ENCODE peak calls at places on chromosomes 6 and 20, in four cellular contexts. G, Y, B and A are unnamed samples.
A peak's percentile ranks its signal among the peaks of the same experiment; 100 is the strongest.

GRCh38 chr6:11273406-11274065 is 41.1 kb upstream of the NEDD9 start:
- DNase-seq in G (no peak), Y (no peak), B (no peak), A (no peak)

GRCh38 chr6:15921243-15921642 is 207.6 kb upstream of the MYLIP start:
- DNase-seq in G (no peak), Y (no peak), B (no peak), A (no peak)

GRCh38 chr6:19325335-19325789 is 511.8 kb upstream of the ID4 start:
- DNase-seq in G (no peak), Y (no peak), B (no peak), A (no peak)

GRCh38 chr20:50689864-50690263 is 1.5 kb downstream of the RIPOR3 start:
- DNase-seq in G (no peak), Y (no peak), B (no peak), A (no peak)

GRCh38 chr6:19995575-19996257 is 158.5 kb downstream of the ID4 start:
- DNase-seq in G (no peak), Y (no peak), B (no peak), A (no peak)

GRCh38 chr6:148973809-148974208 is 227.0 kb downstream of the UST start:
- DNase-seq in G (no peak), Y (no peak), B (no peak), A (no peak)

GRCh38 chr20:25336561-25337422 is 53.8 kb downstream of the ABHD12 start:
- DNase-seq in G (no peak), Y (no peak), B (no peak), A (no peak)

GRCh38 chr6:36559394-36559793 is 12.1 kb upstream of the STK38 start:
- DNase-seq in G (peak; percentile 29), Y (no peak), B (no peak), A (no peak)

GRCh38 chr6:130968486-130968885 is 94.6 kb downstream of the EPB41L2 start:
- DNase-seq in G (no peak), Y (no peak), B (no peak), A (no peak)

GRCh38 chr6:38415231-38416005 is 224.3 kb downstream of the BTBD9 start:
- DNase-seq in G (no peak), Y (no peak), B (no peak), A (no peak)

GRCh38 chr6:47715782-47716181 is 17.4 kb downstream of the ADGRF4 start:
- DNase-seq in G (no peak), Y (no peak), B (peak; percentile 12), A (no peak)

GRCh38 chr6:42217165-42217522 is 517 bp downstream of the MRPS10 start:
- DNase-seq in G (no peak), Y (no peak), B (no peak), A (no peak)

GRCh38 chr6:190596-191395 is 101.5 kb upstream of the DUSP22 start:
- DNase-seq in G (no peak), Y (no peak), B (peak; percentile 54), A (no peak)

GRCh38 chr6:124964084-124964763 is 2.0 kb downstream of the RNF217 start:
- DNase-seq in G (no peak), Y (no peak), B (no peak), A (no peak)

GRCh38 chr6:15606347-15606746 is 56.5 kb downstream of the DTNBP1 start:
- DNase-seq in G (no peak), Y (no peak), B (no peak), A (no peak)

GRCh38 chr6:158565482-158566040 is 5.7 kb downstream of the TMEM181 start:
- DNase-seq in G (no peak), Y (no peak), B (no peak), A (no peak)
- TF ChIP-seq CTCF in G (no peak), Y (no peak), B (no peak), A (no peak)

GRCh38 chr6:118288355-118289124 is 259.6 kb upstream of the PLN start:
- DNase-seq in G (no peak), Y (no peak), B (no peak), A (no peak)
- TF ChIP-seq CTCF in G (no peak), Y (no peak), B (peak; percentile 2), A (peak; percentile 55)

GRCh38 chr6:133184798-133185380 is 56.3 kb upstream of the EYA4 start:
- DNase-seq in G (no peak), Y (no peak), B (peak; percentile 10), A (no peak)
- TF ChIP-seq CTCF in G (peak; percentile 64), Y (no peak), B (peak; percentile 31), A (peak; percentile 63)

GRCh38 chr6:119557239-119557638 is 207.7 kb upstream of the MAN1A1 start:
- DNase-seq in G (no peak), Y (no peak), B (no peak), A (no peak)
- TF ChIP-seq CTCF in G (no peak), Y (no peak), B (no peak), A (no peak)

GRCh38 chr6:49668083-49668511 is 31.5 kb upstream of the RHAG start:
- DNase-seq in G (no peak), Y (no peak), B (no peak), A (no peak)
- TF ChIP-seq CTCF in G (no peak), Y (no peak), B (no peak), A (no peak)

GRCh38 chr20:49219091-49219923 is at the start of gene DDX27:
- DNase-seq in G (peak; percentile 94), Y (peak; percentile 96), B (peak; percentile 100), A (peak; percentile 98)
- TF ChIP-seq CTCF in G (no peak), Y (no peak), B (no peak), A (no peak)